ENCODE peak calls at places on chromosome 22, in five cellular contexts. I, P, G, Q and L are unnamed samples.

GRCh38 chr22:17158568-17159503 is at the start of gene HDHD5:
- DNase-seq in I (peak; percentile 97), P (peak; percentile 92), G (peak; percentile 79), Q (peak; percentile 82), L (peak; percentile 69)

GRCh38 chr22:45574069-45574703 is 71.5 kb downstream of the FBLN1 start:
- DNase-seq in I (no peak), P (no peak), G (no peak), Q (no peak), L (no peak)

GRCh38 chr22:45805413-45805812 is 133.8 kb downstream of the ATXN10 start:
- DNase-seq in I (no peak), P (no peak), G (no peak), Q (no peak), L (no peak)

GRCh38 chr22:19121631-19122142 is 525 bp downstream of the DGCR2 start:
- DNase-seq in I (peak; percentile 78), P (peak; percentile 62), G (peak; percentile 11), Q (peak; percentile 7), L (no peak)

GRCh38 chr22:23239429-23239828 is 59.1 kb downstream of the BCR start:
- DNase-seq in I (no peak), P (no peak), G (no peak), Q (no peak), L (no peak)

GRCh38 chr22:17964153-17964552 is 60.2 kb downstream of the MICAL3 start:
- DNase-seq in I (no peak), P (no peak), G (no peak), Q (no peak), L (no peak)

GRCh38 chr22:19430890-19431541 is 517 bp downstream of the HIRA start:
- DNase-seq in I (peak; percentile 55), P (peak; percentile 61), G (no peak), Q (peak; percentile 19), L (no peak)

GRCh38 chr22:49011769-49012598 is 815.7 kb downstream of the BRD1 start:
- DNase-seq in I (peak; percentile 12), P (peak; percentile 11), G (no peak), Q (no peak), L (no peak)

GRCh38 chr22:46201059-46201757 is 48.9 kb downstream of the CDPF1 start:
- DNase-seq in I (no peak), P (no peak), G (no peak), Q (no peak), L (no peak)

GRCh38 chr22:49532831-49533802 is 294.6 kb downstream of the BRD1 start:
- DNase-seq in I (no peak), P (no peak), G (peak; percentile 24), Q (no peak), L (no peak)